ENCODE peak calls at places on chromosomes 5 and 9, in five cellular contexts. One of them, this sample, is unnamed.

GRCh38 chr9:124345751-124346281 is 69.4 kb downstream of the PSMB7 start:
- DNase-seq in psoas muscle: peak
- DNase-seq in brain microvascular endothelial cell: no peak
- DNase-seq in mesothelial cell of epicardium: no peak
- DNase-seq in vagina: no peak
- DNase-seq in this sample: no peak

GRCh38 chr5:96714951-96715451 is 52.8 kb downstream of the CAST start:
- DNase-seq in brain microvascular endothelial cell: peak
- DNase-seq in vagina: no peak
- DNase-seq in mesothelial cell of epicardium: no peak
- DNase-seq in psoas muscle: no peak
- DNase-seq in this sample: no peak

GRCh38 chr5:167816354-167816753 is 475.1 kb upstream of the WWC1 start:
- DNase-seq in vagina: no peak
- DNase-seq in mesothelial cell of epicardium: no peak
- DNase-seq in brain microvascular endothelial cell: no peak
- DNase-seq in psoas muscle: no peak
- DNase-seq in this sample: no peak

GRCh38 chr5:35804201-35804653 is 52.5 kb upstream of the IL7R start:
- DNase-seq in mesothelial cell of epicardium: no peak
- DNase-seq in psoas muscle: no peak
- DNase-seq in brain microvascular endothelial cell: no peak
- DNase-seq in vagina: no peak
- DNase-seq in this sample: no peak

GRCh38 chr9:5688109-5688508 is 59.2 kb downstream of the RIC1 start:
- DNase-seq in brain microvascular endothelial cell: peak
- DNase-seq in mesothelial cell of epicardium: no peak
- DNase-seq in vagina: no peak
- DNase-seq in psoas muscle: no peak
- DNase-seq in this sample: no peak

GRCh38 chr5:149730620-149731331 is 666 bp downstream of the PPARGC1B start:
- DNase-seq in vagina: no peak
- DNase-seq in mesothelial cell of epicardium: peak
- DNase-seq in psoas muscle: peak
- DNase-seq in brain microvascular endothelial cell: peak
- DNase-seq in this sample: peak

GRCh38 chr5:172680921-172681320 is 39.9 kb downstream of the NEURL1B start:
- DNase-seq in mesothelial cell of epicardium: no peak
- DNase-seq in brain microvascular endothelial cell: no peak
- DNase-seq in vagina: no peak
- DNase-seq in psoas muscle: no peak
- DNase-seq in this sample: no peak

GRCh38 chr5:89929173-89929572 is 480.4 kb downstream of the CETN3 start:
- DNase-seq in brain microvascular endothelial cell: no peak
- DNase-seq in psoas muscle: no peak
- DNase-seq in vagina: no peak
- DNase-seq in mesothelial cell of epicardium: no peak
- DNase-seq in this sample: no peak

GRCh38 chr5:150625164-150625535 is 15.3 kb upstream of the SYNPO start:
- DNase-seq in mesothelial cell of epicardium: no peak
- DNase-seq in psoas muscle: peak
- DNase-seq in vagina: no peak
- DNase-seq in brain microvascular endothelial cell: no peak
- DNase-seq in this sample: no peak

GRCh38 chr5:163407034-163407652 is 30.3 kb upstream of the CCNG1 start:
- DNase-seq in brain microvascular endothelial cell: peak
- DNase-seq in psoas muscle: no peak
- DNase-seq in vagina: no peak
- DNase-seq in mesothelial cell of epicardium: no peak
- DNase-seq in this sample: no peak

GRCh38 chr5:127998950-127999349 is 84.6 kb upstream of the SLC12A2 start:
- DNase-seq in mesothelial cell of epicardium: no peak
- DNase-seq in vagina: no peak
- DNase-seq in psoas muscle: no peak
- DNase-seq in brain microvascular endothelial cell: no peak
- DNase-seq in this sample: no peak

GRCh38 chr5:68446070-68446357 is 230.5 kb downstream of the PIK3R1 start:
- DNase-seq in vagina: no peak
- DNase-seq in brain microvascular endothelial cell: no peak
- DNase-seq in mesothelial cell of epicardium: no peak
- DNase-seq in psoas muscle: no peak
- DNase-seq in this sample: no peak

GRCh38 chr5:57853929-57854697 is 371.5 kb upstream of the ACTBL2 start:
- DNase-seq in mesothelial cell of epicardium: no peak
- DNase-seq in psoas muscle: no peak
- DNase-seq in brain microvascular endothelial cell: no peak
- DNase-seq in vagina: no peak
- DNase-seq in this sample: no peak

GRCh38 chr5:57857696-57858095 is 375.1 kb upstream of the ACTBL2 start:
- DNase-seq in mesothelial cell of epicardium: no peak
- DNase-seq in vagina: no peak
- DNase-seq in brain microvascular endothelial cell: no peak
- DNase-seq in psoas muscle: no peak
- DNase-seq in this sample: no peak

GRCh38 chr5:57858905-57859304 is 376.3 kb upstream of the ACTBL2 start:
- DNase-seq in brain microvascular endothelial cell: no peak
- DNase-seq in vagina: no peak
- DNase-seq in mesothelial cell of epicardium: no peak
- DNase-seq in psoas muscle: no peak
- DNase-seq in this sample: no peak

GRCh38 chr5:57859626-57860025 is 377.0 kb upstream of the ACTBL2 start:
- DNase-seq in mesothelial cell of epicardium: no peak
- DNase-seq in brain microvascular endothelial cell: no peak
- DNase-seq in psoas muscle: no peak
- DNase-seq in vagina: no peak
- DNase-seq in this sample: no peak

DNA sequence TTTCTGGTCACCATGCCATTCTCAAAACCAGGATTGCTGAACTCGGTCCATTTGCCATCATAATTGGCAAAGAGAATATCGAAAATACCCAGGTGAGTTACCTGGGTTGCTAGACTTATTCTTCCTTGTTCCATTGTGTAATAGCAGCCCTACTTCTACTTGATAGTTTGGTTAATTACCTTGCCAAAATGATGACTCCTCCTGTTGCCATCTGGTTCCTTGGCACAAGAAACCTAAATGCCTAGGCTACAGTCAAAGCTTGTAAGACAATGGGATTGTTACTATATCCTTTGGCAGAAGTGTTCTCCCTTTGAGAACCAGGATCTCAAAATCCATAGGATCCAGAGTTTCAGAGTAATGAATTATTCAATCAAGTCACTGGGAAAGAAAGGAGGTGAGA is 373.2 kb upstream of the ACTBL2 start:
- DNase-seq in brain microvascular endothelial cell: no peak
- DNase-seq in psoas muscle: no peak
- DNase-seq in mesothelial cell of epicardium: no peak
- DNase-seq in vagina: no peak
- DNase-seq in this sample: no peak
- TF ChIP-seq CTCF in brain microvascular endothelial cell: no peak
- TF ChIP-seq CTCF in psoas muscle: no peak
- TF ChIP-seq CTCF in mesothelial cell of epicardium: no peak
- TF ChIP-seq CTCF in vagina: no peak
- TF ChIP-seq CTCF in this sample: no peak

GRCh38 chr9:88659126-88659525 is 124.1 kb downstream of the NXNL2 start:
- DNase-seq in brain microvascular endothelial cell: no peak
- DNase-seq in psoas muscle: no peak
- DNase-seq in mesothelial cell of epicardium: no peak
- DNase-seq in vagina: no peak
- DNase-seq in this sample: no peak

GRCh38 chr9:88660611-88661010 is 125.6 kb downstream of the NXNL2 start:
- DNase-seq in brain microvascular endothelial cell: peak
- DNase-seq in psoas muscle: no peak
- DNase-seq in mesothelial cell of epicardium: no peak
- DNase-seq in vagina: no peak
- DNase-seq in this sample: no peak

GRCh38 chr9:88658311-88658822 is 123.4 kb downstream of the NXNL2 start:
- DNase-seq in mesothelial cell of epicardium: no peak
- DNase-seq in vagina: no peak
- DNase-seq in psoas muscle: peak
- DNase-seq in brain microvascular endothelial cell: peak
- DNase-seq in this sample: no peak

GRCh38 chr9:88663766-88664419 is 128.9 kb downstream of the NXNL2 start:
- DNase-seq in vagina: no peak
- DNase-seq in mesothelial cell of epicardium: no peak
- DNase-seq in brain microvascular endothelial cell: peak
- DNase-seq in psoas muscle: no peak
- DNase-seq in this sample: no peak

DNA sequence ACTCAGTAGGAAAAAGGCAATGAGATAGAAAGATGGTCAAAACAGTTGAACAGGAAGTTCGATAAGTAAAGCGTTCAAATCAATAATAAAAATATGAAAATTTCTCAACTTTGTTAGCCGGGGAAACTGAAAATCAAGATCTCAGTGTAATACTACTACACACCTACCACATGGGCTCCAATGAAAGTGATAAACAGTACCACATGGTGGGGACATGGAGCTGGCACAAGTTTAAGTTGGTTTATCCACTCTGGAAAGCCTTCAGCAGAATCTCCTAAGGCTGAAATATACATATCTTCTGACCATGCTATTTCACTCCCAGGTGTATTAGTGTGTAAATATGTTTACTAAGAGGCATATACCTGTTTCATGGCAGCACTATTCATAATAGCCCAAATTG is 126.8 kb downstream of the NXNL2 start:
- DNase-seq in psoas muscle: no peak
- DNase-seq in vagina: no peak
- DNase-seq in mesothelial cell of epicardium: no peak
- DNase-seq in brain microvascular endothelial cell: peak
- DNase-seq in this sample: no peak
- TF ChIP-seq CTCF in psoas muscle: no peak
- TF ChIP-seq CTCF in vagina: no peak
- TF ChIP-seq CTCF in mesothelial cell of epicardium: no peak
- TF ChIP-seq CTCF in brain microvascular endothelial cell: peak
- TF ChIP-seq CTCF in this sample: no peak

DNA sequence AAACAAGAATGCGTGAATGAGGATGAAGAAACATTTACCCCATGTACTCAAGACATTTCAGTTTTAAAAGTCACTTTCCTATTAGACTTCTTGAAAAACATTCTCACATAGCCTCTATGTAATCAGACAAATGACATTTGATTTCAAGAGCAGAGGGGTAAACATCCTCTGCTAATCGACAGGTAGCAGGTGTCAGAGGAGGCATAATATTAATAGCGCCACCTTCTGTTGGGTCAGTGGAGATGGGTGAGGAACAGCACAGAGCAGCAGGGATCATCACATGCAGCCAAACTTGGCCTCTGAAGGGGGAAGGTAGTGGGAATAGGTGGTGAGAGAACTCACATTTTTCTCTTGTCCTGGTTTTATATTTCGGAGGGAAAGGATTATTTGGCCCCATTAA is 3.3 kb upstream of the LSM11 start:
- DNase-seq in brain microvascular endothelial cell: no peak
- DNase-seq in vagina: no peak
- DNase-seq in mesothelial cell of epicardium: no peak
- DNase-seq in psoas muscle: no peak
- DNase-seq in this sample: no peak
- TF ChIP-seq CTCF in brain microvascular endothelial cell: peak
- TF ChIP-seq CTCF in vagina: no peak
- TF ChIP-seq CTCF in mesothelial cell of epicardium: no peak
- TF ChIP-seq CTCF in psoas muscle: peak
- TF ChIP-seq CTCF in this sample: peak

DNA sequence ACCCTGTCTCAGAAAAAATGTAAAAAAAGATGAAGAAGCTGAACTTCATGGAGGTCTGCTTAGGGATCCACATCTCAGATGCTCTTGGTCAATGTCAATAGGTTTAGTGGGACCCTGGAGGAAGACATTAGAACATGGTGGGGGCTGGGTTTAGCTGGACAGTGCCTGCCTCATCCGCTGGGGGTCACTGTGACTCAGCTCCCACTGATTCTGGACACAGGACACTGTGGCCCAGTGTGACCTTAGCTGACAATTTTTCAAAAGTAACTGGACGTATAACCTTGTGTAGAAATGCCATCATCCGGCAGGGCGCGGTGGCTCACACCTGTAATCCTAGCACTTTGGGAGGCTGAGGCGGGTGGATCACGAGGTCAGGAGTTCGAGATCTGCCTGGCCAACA is 7.3 kb upstream of the HNRNPAB start:
- DNase-seq in brain microvascular endothelial cell: no peak
- DNase-seq in vagina: no peak
- DNase-seq in mesothelial cell of epicardium: no peak
- DNase-seq in psoas muscle: no peak
- DNase-seq in this sample: no peak
- TF ChIP-seq CTCF in brain microvascular endothelial cell: peak
- TF ChIP-seq CTCF in vagina: no peak
- TF ChIP-seq CTCF in mesothelial cell of epicardium: no peak
- TF ChIP-seq CTCF in psoas muscle: peak
- TF ChIP-seq CTCF in this sample: no peak

GRCh38 chr5:179342577-179342976 is 2.7 kb downstream of the ADAMTS2 start:
- DNase-seq in psoas muscle: no peak
- DNase-seq in brain microvascular endothelial cell: peak
- DNase-seq in mesothelial cell of epicardium: no peak
- DNase-seq in vagina: no peak
- DNase-seq in this sample: peak
- TF ChIP-seq CTCF in psoas muscle: no peak
- TF ChIP-seq CTCF in brain microvascular endothelial cell: peak
- TF ChIP-seq CTCF in mesothelial cell of epicardium: no peak
- TF ChIP-seq CTCF in vagina: peak
- TF ChIP-seq CTCF in this sample: peak

GRCh38 chr9:107708786-107709185 is 219.2 kb upstream of the KLF4 start:
- DNase-seq in mesothelial cell of epicardium: no peak
- DNase-seq in vagina: no peak
- DNase-seq in brain microvascular endothelial cell: no peak
- DNase-seq in psoas muscle: no peak
- DNase-seq in this sample: no peak
- TF ChIP-seq CTCF in mesothelial cell of epicardium: no peak
- TF ChIP-seq CTCF in vagina: no peak
- TF ChIP-seq CTCF in brain microvascular endothelial cell: no peak
- TF ChIP-seq CTCF in psoas muscle: no peak
- TF ChIP-seq CTCF in this sample: no peak

GRCh38 chr9:121929893-121930875 is 162.9 kb downstream of the TTLL11 start:
- DNase-seq in vagina: no peak
- DNase-seq in brain microvascular endothelial cell: no peak
- DNase-seq in mesothelial cell of epicardium: no peak
- DNase-seq in psoas muscle: no peak
- DNase-seq in this sample: no peak
- TF ChIP-seq CTCF in vagina: no peak
- TF ChIP-seq CTCF in brain microvascular endothelial cell: peak
- TF ChIP-seq CTCF in mesothelial cell of epicardium: no peak
- TF ChIP-seq CTCF in psoas muscle: no peak
- TF ChIP-seq CTCF in this sample: no peak

DNA sequence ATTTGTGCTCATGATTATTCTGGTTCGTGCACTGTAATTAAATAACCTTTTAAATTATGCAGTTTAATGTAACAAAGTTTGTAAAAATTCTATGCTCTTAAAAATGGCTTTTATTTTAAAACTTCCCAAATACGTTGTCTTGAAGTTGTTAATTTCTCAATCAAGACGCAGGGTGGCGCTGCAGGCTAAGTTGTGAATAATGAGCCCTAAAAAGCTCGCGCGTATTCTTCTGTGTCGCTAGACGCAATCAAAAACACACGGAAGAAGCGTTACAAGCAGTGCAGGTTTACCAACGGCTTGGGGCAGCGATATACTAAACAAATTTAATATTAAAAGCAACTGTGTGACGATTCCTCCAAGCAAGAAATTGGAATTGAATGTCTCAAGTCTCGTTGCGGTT is at the start of gene PCDHB4:
- DNase-seq in psoas muscle: peak
- DNase-seq in mesothelial cell of epicardium: no peak
- DNase-seq in brain microvascular endothelial cell: no peak
- DNase-seq in vagina: no peak
- DNase-seq in this sample: no peak
- TF ChIP-seq CTCF in psoas muscle: peak
- TF ChIP-seq CTCF in mesothelial cell of epicardium: no peak
- TF ChIP-seq CTCF in brain microvascular endothelial cell: no peak
- TF ChIP-seq CTCF in vagina: peak
- TF ChIP-seq CTCF in this sample: no peak